ENCODE peak calls at places on chromosomes 4 and X, in seven cellular contexts. P, O, U, K, A, S and T are unnamed samples.

GRCh38 chr4:146255874-146256273 is 41.5 kb downstream of the REELD1 start:
- DNase-seq in S (no peak), K (peak), P (no peak), O (no peak), U (peak), A (peak), T (peak)

GRCh38 chrX:47514553-47515235 is 31.7 kb upstream of the ZNF41 start:
- DNase-seq in A (no peak), U (peak), O (no peak), P (no peak), K (peak), S (no peak), T (peak)

GRCh38 chr4:84800256-84800655 is 166.2 kb downstream of the WDFY3 start:
- DNase-seq in S (no peak), A (no peak), P (no peak), U (no peak), O (no peak), K (no peak), T (peak)

GRCh38 chr4:177051473-177052060 is 258.1 kb upstream of the NEIL3 start:
- DNase-seq in S (peak), O (peak), K (peak), U (peak), P (peak), A (peak), T (peak)

GRCh38 chrX:11423362-11423818 is 130.2 kb downstream of the AMELX start:
- DNase-seq in A (peak), P (no peak), O (no peak), K (no peak), U (peak), S (no peak), T (peak)

GRCh38 chr4:101126044-101126443 is 221.3 kb downstream of the PPP3CA start:
- DNase-seq in U (peak), O (no peak), S (no peak), P (no peak), A (no peak), K (no peak), T (peak)

GRCh38 chr4:156941940-156942548 is 29.6 kb downstream of the PDGFC start:
- DNase-seq in O (peak), A (peak), P (peak), K (peak), U (peak), S (no peak), T (peak)

GRCh38 chr4:138728566-138728965 is 287.0 kb upstream of the NOCT start:
- DNase-seq in S (no peak), U (no peak), O (no peak), K (peak), P (no peak), A (no peak), T (no peak)

GRCh38 chr4:858831-859451 is 33.0 kb upstream of the CPLX1 start:
- DNase-seq in U (no peak), P (no peak), O (no peak), A (no peak), S (no peak), K (no peak), T (no peak)

GRCh38 chrX:39936886-39937770 is 160.6 kb downstream of the BCOR start:
- DNase-seq in O (no peak), U (no peak), K (no peak), A (no peak), S (no peak), P (no peak), T (no peak)

GRCh38 chrX:5595570-5595969 is 633.1 kb downstream of the NLGN4X start:
- DNase-seq in K (no peak), U (no peak), A (no peak), S (no peak), O (no peak), P (no peak), T (no peak)

GRCh38 chrX:81195712-81196111 is 6.0 kb downstream of the HMGN5 start:
- DNase-seq in S (peak), K (peak), U (peak), O (peak), P (peak), A (peak), T (peak)

GRCh38 chr4:25837107-25837506 is 25.7 kb downstream of the SEL1L3 start:
- DNase-seq in A (no peak), U (no peak), P (no peak), S (no peak), O (no peak), K (no peak), T (no peak)

GRCh38 chrX:133249659-133250058 is 31.5 kb upstream of the TFDP3 start:
- DNase-seq in A (no peak), K (no peak), O (no peak), P (no peak), U (no peak), S (no peak), T (no peak)

GRCh38 chr4:148216866-148217814 is 225.1 kb downstream of the NR3C2 start:
- DNase-seq in O (no peak), S (no peak), A (no peak), U (no peak), P (no peak), K (no peak), T (no peak)

GRCh38 chr4:69977582-69977981 is 12.1 kb upstream of the CSN2 start:
- DNase-seq in S (no peak), K (peak), U (no peak), A (no peak), P (no peak), O (no peak), T (no peak)

GRCh38 chr4:73836373-73837269 is at the start of gene CXCL6:
- DNase-seq in U (peak), A (peak), S (peak), O (peak), K (no peak), P (peak), T (no peak)

DNA sequence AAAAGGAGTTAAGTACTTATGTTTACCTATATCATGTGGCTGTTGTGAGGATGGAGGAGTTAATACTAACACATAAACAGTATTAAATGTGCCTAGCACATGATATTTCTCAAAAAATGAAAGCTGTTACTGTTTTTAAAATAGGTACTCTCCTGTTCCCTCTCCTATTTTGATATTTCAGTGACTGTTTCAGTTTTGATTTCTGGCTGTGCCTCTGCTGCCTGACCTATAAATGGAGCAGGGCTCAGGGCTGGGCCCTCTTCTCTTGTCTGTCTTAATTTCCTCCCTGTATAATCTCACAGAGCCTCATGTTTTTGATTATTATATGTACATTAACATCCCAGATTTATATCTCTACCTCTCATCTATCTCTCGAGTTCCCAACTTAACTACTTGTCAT is 93.3 kb downstream of the UGT8 start:
- DNase-seq in U (no peak), A (no peak), S (no peak), P (no peak), K (no peak), O (no peak), T (no peak)
- H2AK5ac ChIP-seq in U (no peak), A (no peak), S (no peak), P (no peak), K (no peak), O (no peak), T (no peak)

GRCh38 chr4:88870428-88870827 is 172.8 kb upstream of the NAP1L5 start:
- DNase-seq in P (no peak), U (no peak), O (no peak), A (no peak), S (no peak), K (no peak), T (no peak)
- H2AK5ac ChIP-seq in P (no peak), U (no peak), O (no peak), A (no peak), S (no peak), K (no peak), T (no peak)

GRCh38 chrX:19188566-19188965 is 66.3 kb upstream of the ADGRG2 start:
- DNase-seq in S (no peak), A (peak), K (no peak), O (no peak), P (no peak), U (no peak), T (no peak)
- H2AK5ac ChIP-seq in S (no peak), A (no peak), K (no peak), O (no peak), P (no peak), U (no peak), T (no peak)

GRCh38 chrX:1717326-1717725 is 102.5 kb downstream of the ASMT start:
- DNase-seq in U (no peak), A (no peak), S (no peak), O (no peak), K (no peak), P (no peak), T (no peak)
- H2AK5ac ChIP-seq in U (no peak), A (no peak), S (no peak), O (no peak), K (no peak), P (no peak), T (no peak)

GRCh38 chrX:101231080-101231479 is 11.5 kb downstream of the DRP2 start:
- DNase-seq in K (no peak), A (no peak), S (no peak), U (no peak), O (no peak), P (no peak), T (no peak)

GRCh38 chrX:101229155-101229554 is 9.6 kb downstream of the DRP2 start:
- DNase-seq in A (no peak), P (no peak), S (no peak), O (no peak), U (peak), K (no peak), T (peak)

GRCh38 chrX:101230636-101231035 is 11.1 kb downstream of the DRP2 start:
- DNase-seq in U (peak), O (no peak), K (no peak), P (no peak), A (no peak), S (no peak), T (peak)

GRCh38 chrX:101237041-101237440 is 17.5 kb downstream of the DRP2 start:
- DNase-seq in P (no peak), O (no peak), A (no peak), K (no peak), S (no peak), U (no peak), T (no peak)

DNA sequence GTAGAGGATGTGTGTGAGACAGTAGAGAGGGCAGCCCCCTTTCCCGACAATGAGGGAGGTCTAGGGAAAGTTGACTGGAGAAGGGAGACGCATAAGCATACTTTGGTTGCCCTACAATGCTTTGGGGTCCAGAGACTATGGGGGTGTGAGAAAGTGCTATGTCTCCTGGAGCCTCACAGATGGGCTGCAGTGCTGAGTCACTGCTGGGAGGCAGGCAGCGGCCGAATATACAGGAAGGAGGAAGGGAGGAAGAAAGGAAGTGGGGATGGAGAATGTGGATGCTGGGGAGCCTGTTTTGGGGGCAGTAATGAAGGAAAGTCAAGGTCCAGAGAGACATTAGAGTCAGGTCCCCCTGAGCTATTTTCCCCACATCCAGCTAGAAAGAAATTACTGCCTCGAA is 12.7 kb downstream of the DRP2 start:
- DNase-seq in U (no peak), K (no peak), P (no peak), S (no peak), A (no peak), O (no peak), T (peak)
- H2AK5ac ChIP-seq in U (no peak), K (no peak), P (no peak), S (no peak), A (no peak), O (no peak), T (peak)

DNA sequence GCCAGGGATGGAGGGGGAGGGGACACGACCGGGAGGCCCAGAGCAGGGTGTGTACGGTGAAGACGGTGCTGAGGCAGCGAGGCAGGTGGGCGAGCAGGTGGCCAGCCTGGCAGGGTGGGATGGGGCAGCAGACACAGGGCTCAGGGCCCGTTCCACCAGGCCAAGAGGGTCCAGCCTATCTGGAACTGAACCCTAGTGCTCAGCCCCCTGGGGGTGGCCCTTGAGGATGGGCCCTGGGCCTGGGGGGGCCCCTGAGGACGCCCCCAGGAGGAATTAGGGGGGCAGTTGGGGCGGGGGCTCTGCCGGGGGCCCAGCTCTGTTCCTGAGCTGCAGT is 3.0 kb upstream of the HGFAC start:
- DNase-seq in A (no peak), K (no peak), U (no peak), O (no peak), P (no peak), S (no peak), T (no peak)
- H2AK5ac ChIP-seq in A (no peak), K (no peak), U (no peak), O (no peak), P (no peak), S (no peak), T (no peak)